ENCODE peak calls at places on chromosomes 11 and 22, in ten cellular contexts. One of them, this sample, is unnamed.

GRCh38 chr22:24157783-24158170 is 23.5 kb upstream of the SUSD2 start:
- DNase-seq in endothelial cell: no peak
- DNase-seq in left ventricle myocardium inferior: no peak
- DNase-seq in fibroblast of the aortic adventitia: no peak
- DNase-seq in NCI-H524: no peak
- DNase-seq in LoVo: no peak
- DNase-seq in HFF-Myc: no peak
- DNase-seq in BJ: no peak
- DNase-seq in AG08396: no peak
- DNase-seq in H4: no peak
- DNase-seq in this sample: no peak

GRCh38 chr11:29243616-29244015 is 773.2 kb downstream of the KCNA4 start:
- DNase-seq in LoVo: no peak
- DNase-seq in BJ: no peak
- DNase-seq in H4: no peak
- DNase-seq in fibroblast of the aortic adventitia: peak
- DNase-seq in AG08396: peak
- DNase-seq in HFF-Myc: no peak
- DNase-seq in NCI-H524: no peak
- DNase-seq in endothelial cell: no peak
- DNase-seq in left ventricle myocardium inferior: no peak
- DNase-seq in this sample: no peak

GRCh38 chr11:36377759-36378553 is 81.9 kb downstream of the PRR5L start:
- DNase-seq in AG08396: no peak
- DNase-seq in HFF-Myc: no peak
- DNase-seq in left ventricle myocardium inferior: no peak
- DNase-seq in LoVo: no peak
- DNase-seq in BJ: no peak
- DNase-seq in NCI-H524: no peak
- DNase-seq in endothelial cell: no peak
- DNase-seq in fibroblast of the aortic adventitia: no peak
- DNase-seq in H4: no peak
- DNase-seq in this sample: peak

GRCh38 chr11:124762077-124762623 is at the start of gene ESAM:
- DNase-seq in fibroblast of the aortic adventitia: no peak
- DNase-seq in BJ: no peak
- DNase-seq in HFF-Myc: no peak
- DNase-seq in endothelial cell: peak
- DNase-seq in LoVo: peak
- DNase-seq in NCI-H524: no peak
- DNase-seq in left ventricle myocardium inferior: peak
- DNase-seq in AG08396: peak
- DNase-seq in H4: no peak
- DNase-seq in this sample: no peak

GRCh38 chr11:111777094-111778046 is 11.2 kb upstream of the PPP2R1B start:
- DNase-seq in BJ: no peak
- DNase-seq in endothelial cell: peak
- DNase-seq in AG08396: peak
- DNase-seq in NCI-H524: no peak
- DNase-seq in left ventricle myocardium inferior: no peak
- DNase-seq in fibroblast of the aortic adventitia: peak
- DNase-seq in HFF-Myc: no peak
- DNase-seq in H4: peak
- DNase-seq in LoVo: peak
- DNase-seq in this sample: peak

GRCh38 chr22:22796729-22797128 is 90.9 kb upstream of the IGLL5 start:
- DNase-seq in H4: no peak
- DNase-seq in fibroblast of the aortic adventitia: no peak
- DNase-seq in AG08396: no peak
- DNase-seq in LoVo: no peak
- DNase-seq in HFF-Myc: no peak
- DNase-seq in endothelial cell: no peak
- DNase-seq in BJ: no peak
- DNase-seq in left ventricle myocardium inferior: no peak
- DNase-seq in NCI-H524: no peak
- DNase-seq in this sample: no peak

GRCh38 chr22:17159504-17159951 is 451 bp upstream of the HDHD5 start:
- DNase-seq in NCI-H524: peak
- DNase-seq in HFF-Myc: no peak
- DNase-seq in left ventricle myocardium inferior: peak
- DNase-seq in fibroblast of the aortic adventitia: peak
- DNase-seq in H4: peak
- DNase-seq in endothelial cell: no peak
- DNase-seq in BJ: no peak
- DNase-seq in AG08396: peak
- DNase-seq in LoVo: peak
- DNase-seq in this sample: peak

GRCh38 chr11:12142179-12142578 is 31.8 kb downstream of the MICAL2 start:
- DNase-seq in LoVo: no peak
- DNase-seq in H4: no peak
- DNase-seq in NCI-H524: no peak
- DNase-seq in BJ: no peak
- DNase-seq in HFF-Myc: no peak
- DNase-seq in AG08396: no peak
- DNase-seq in endothelial cell: no peak
- DNase-seq in fibroblast of the aortic adventitia: no peak
- DNase-seq in left ventricle myocardium inferior: no peak
- DNase-seq in this sample: no peak

GRCh38 chr22:29145321-29146072 is 60.2 kb upstream of the EMID1 start:
- DNase-seq in endothelial cell: no peak
- DNase-seq in NCI-H524: no peak
- DNase-seq in fibroblast of the aortic adventitia: no peak
- DNase-seq in H4: no peak
- DNase-seq in left ventricle myocardium inferior: no peak
- DNase-seq in LoVo: no peak
- DNase-seq in HFF-Myc: no peak
- DNase-seq in BJ: no peak
- DNase-seq in AG08396: no peak
- DNase-seq in this sample: no peak